ENCODE peak calls at places on chromosome 17, in four cellular contexts. One of them, this sample, is unnamed.

GRCh38 chr17:27396941-27397340 is 59.3 kb upstream of the KSR1 start:
- DNase-seq in K562: no peak
- DNase-seq in PC-3: peak; percentile 18
- DNase-seq in GM12878: no peak
- DNase-seq in this sample: no peak

GRCh38 chr17:75565066-75565465 is 22.5 kb upstream of the MYO15B start:
- DNase-seq in K562: no peak
- DNase-seq in PC-3: peak; percentile 96
- DNase-seq in GM12878: no peak
- DNase-seq in this sample: no peak

GRCh38 chr17:64401941-64402340 is 11.3 kb upstream of the PECAM1 start:
- DNase-seq in K562: no peak
- DNase-seq in PC-3: no peak
- DNase-seq in GM12878: no peak
- DNase-seq in this sample: no peak

GRCh38 chr17:65131244-65131643 is 5.9 kb upstream of the RGS9 start:
- DNase-seq in K562: no peak
- DNase-seq in PC-3: no peak
- DNase-seq in GM12878: no peak
- DNase-seq in this sample: no peak

GRCh38 chr17:8857919-8858318 is 9.6 kb downstream of the PIK3R6 start:
- DNase-seq in K562: no peak
- DNase-seq in PC-3: no peak
- DNase-seq in GM12878: peak; percentile 95
- DNase-seq in this sample: no peak

GRCh38 chr17:77456271-77456950 is 315.6 kb downstream of the SEC14L1 start:
- DNase-seq in K562: no peak
- DNase-seq in PC-3: no peak
- DNase-seq in GM12878: no peak
- DNase-seq in this sample: no peak

GRCh38 chr17:73969956-73970355 is 233.5 kb upstream of the RPL38 start:
- DNase-seq in K562: no peak
- DNase-seq in PC-3: no peak
- DNase-seq in GM12878: no peak
- DNase-seq in this sample: no peak

GRCh38 chr17:77440571-77440981 is 299.8 kb downstream of the SEC14L1 start:
- DNase-seq in K562: no peak
- DNase-seq in PC-3: no peak
- DNase-seq in GM12878: no peak
- DNase-seq in this sample: no peak

GRCh38 chr17:82245144-82246039 is 16.6 kb downstream of the SLC16A3 start:
- DNase-seq in K562: no peak
- DNase-seq in PC-3: no peak
- DNase-seq in GM12878: no peak
- DNase-seq in this sample: no peak

GRCh38 chr17:34556384-34556783 is 23.0 kb upstream of the TMEM132E start:
- DNase-seq in K562: peak; percentile 34
- DNase-seq in PC-3: peak; percentile 28
- DNase-seq in GM12878: no peak
- DNase-seq in this sample: no peak

GRCh38 chr17:63699638-63700527 is at the start of gene LIMD2:
- DNase-seq in K562: peak; percentile 62
- DNase-seq in PC-3: peak; percentile 25
- DNase-seq in GM12878: no peak
- DNase-seq in this sample: no peak

GRCh38 chr17:72539981-72540897 is 419.4 kb downstream of the SOX9 start:
- DNase-seq in K562: peak; percentile 60
- DNase-seq in PC-3: peak; percentile 90
- DNase-seq in GM12878: no peak
- DNase-seq in this sample: no peak

GRCh38 chr17:8362651-8363332 is 13.7 kb downstream of the KRABD2 start:
- DNase-seq in K562: no peak
- DNase-seq in PC-3: no peak
- DNase-seq in GM12878: no peak
- DNase-seq in this sample: no peak

GRCh38 chr17:16415031-16415924 is at the start of gene TRPV2:
- DNase-seq in K562: peak; percentile 76
- DNase-seq in PC-3: peak; percentile 49
- DNase-seq in GM12878: peak; percentile 60
- DNase-seq in this sample: no peak

GRCh38 chr17:41654908-41655607 is 30.7 kb upstream of the KRT17 start:
- DNase-seq in K562: no peak
- DNase-seq in PC-3: no peak
- DNase-seq in GM12878: no peak
- DNase-seq in this sample: no peak

GRCh38 chr17:4536742-4537411 is 18.3 kb downstream of the MYBBP1A start:
- DNase-seq in K562: no peak
- DNase-seq in PC-3: no peak
- DNase-seq in GM12878: no peak
- DNase-seq in this sample: no peak

GRCh38 chr17:75048396-75048933 is 1.4 kb downstream of the KCTD2 start:
- DNase-seq in K562: no peak
- DNase-seq in PC-3: peak; percentile 23
- DNase-seq in GM12878: no peak
- DNase-seq in this sample: no peak

GRCh38 chr17:16398270-16399267 is 16.8 kb upstream of the TRPV2 start:
- DNase-seq in K562: peak; percentile 83
- DNase-seq in PC-3: peak; percentile 75
- DNase-seq in GM12878: peak; percentile 35
- DNase-seq in this sample: no peak

GRCh38 chr17:56108811-56109284 is 44.4 kb upstream of the ANKFN1 start:
- DNase-seq in K562: no peak
- DNase-seq in PC-3: no peak
- DNase-seq in GM12878: peak; percentile 0
- DNase-seq in this sample: no peak

GRCh38 chr17:64037802-64038201 is 17.4 kb upstream of the ICAM2 start:
- DNase-seq in K562: peak; percentile 39
- DNase-seq in PC-3: no peak
- DNase-seq in GM12878: no peak
- DNase-seq in this sample: no peak

GRCh38 chr17:42408076-42408475 is 15.0 kb downstream of the CAVIN1 start:
- DNase-seq in K562: peak; percentile 62
- DNase-seq in PC-3: no peak
- DNase-seq in GM12878: no peak
- DNase-seq in this sample: no peak

GRCh38 chr17:28944862-28945741 is 6.2 kb downstream of the PHF12 start:
- DNase-seq in K562: no peak
- DNase-seq in PC-3: peak; percentile 29
- DNase-seq in GM12878: no peak
- DNase-seq in this sample: no peak

GRCh38 chr17:78707016-78707415 is 75.1 kb downstream of the CYTH1 start:
- DNase-seq in K562: no peak
- DNase-seq in PC-3: peak; percentile 33
- DNase-seq in GM12878: no peak
- DNase-seq in this sample: no peak

GRCh38 chr17:41625602-41626001 is 1.2 kb upstream of the KRT17 start:
- DNase-seq in K562: no peak
- DNase-seq in PC-3: peak; percentile 71
- DNase-seq in GM12878: no peak
- DNase-seq in this sample: no peak

GRCh38 chr17:78142113-78142861 is 3.9 kb upstream of the C17orf99 start:
- DNase-seq in K562: peak; percentile 49
- DNase-seq in PC-3: peak; percentile 100
- DNase-seq in GM12878: no peak
- DNase-seq in this sample: no peak

GRCh38 chr17:57401556-57402488 is 145.5 kb downstream of the MSI2 start:
- DNase-seq in K562: peak; percentile 50
- DNase-seq in PC-3: no peak
- DNase-seq in GM12878: no peak
- DNase-seq in this sample: no peak

GRCh38 chr17:62821213-62822079 is 13.3 kb upstream of the MARCHF10 start:
- DNase-seq in K562: no peak
- DNase-seq in PC-3: no peak
- DNase-seq in GM12878: no peak
- DNase-seq in this sample: no peak

GRCh38 chr17:5499790-5500189 is 13.4 kb downstream of the MIS12 start:
- DNase-seq in K562: no peak
- DNase-seq in PC-3: no peak
- DNase-seq in GM12878: no peak
- DNase-seq in this sample: no peak

GRCh38 chr17:69103557-69104233 is 38.0 kb downstream of the ABCA6 start:
- DNase-seq in K562: peak; percentile 94
- DNase-seq in PC-3: no peak
- DNase-seq in GM12878: no peak
- DNase-seq in this sample: no peak

GRCh38 chr17:78141437-78142112 is 4.6 kb upstream of the C17orf99 start:
- DNase-seq in K562: no peak
- DNase-seq in PC-3: peak; percentile 25
- DNase-seq in GM12878: no peak
- DNase-seq in this sample: no peak

DNA sequence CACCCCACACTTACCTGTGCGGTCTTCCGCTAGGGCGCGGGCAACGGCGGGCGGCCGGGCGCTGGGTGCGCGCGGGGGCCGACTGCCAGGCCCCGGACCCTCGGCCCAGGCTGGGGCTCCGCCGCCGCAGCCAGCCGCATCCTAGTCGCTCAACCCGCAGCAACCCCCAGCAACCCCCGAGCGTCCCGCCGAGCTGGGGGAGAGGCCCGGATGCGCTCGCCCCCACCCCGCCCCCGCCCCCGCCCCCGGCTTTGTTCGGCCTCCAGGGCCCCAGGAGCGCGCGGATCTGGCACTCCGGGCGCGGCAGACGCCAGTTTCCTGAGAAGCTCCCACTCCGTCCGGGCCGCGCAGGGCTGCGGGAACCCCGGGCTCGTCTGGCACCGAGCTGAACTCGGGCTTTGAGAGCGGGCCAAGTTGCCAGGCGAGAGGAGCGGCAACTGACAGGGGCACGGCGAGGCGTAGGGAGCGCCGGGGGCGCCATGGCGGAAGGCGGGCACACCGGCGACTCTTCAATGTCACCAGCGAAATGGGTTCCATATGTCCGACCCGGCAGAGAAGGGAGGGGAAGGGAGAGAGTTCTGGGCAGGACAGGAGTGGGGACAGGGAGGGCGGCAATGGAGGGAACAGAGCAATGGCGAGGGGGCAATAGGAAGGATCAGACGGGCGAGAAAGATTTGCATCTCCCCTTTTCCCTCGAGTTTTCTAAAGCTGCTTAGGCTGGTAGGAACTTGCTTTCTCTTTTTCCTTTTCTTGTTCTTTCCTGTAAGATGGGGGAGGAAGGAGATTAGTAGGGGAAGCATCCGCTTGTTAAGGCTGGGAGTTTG is 13.7 kb downstream of the HOXB4 start:
- DNase-seq in K562: no peak
- DNase-seq in PC-3: no peak
- DNase-seq in GM12878: no peak
- DNase-seq in this sample: no peak
- H3K4me3 ChIP-seq in K562: no peak overlapping the region
- H3K4me3 ChIP-seq in PC-3: no peak overlapping the region
- H3K4me3 ChIP-seq in GM12878: no peak overlapping the region
- H3K4me3 ChIP-seq in this sample: peak overlapping the region; percentile 60

GRCh38 chr17:50560931-50561750 is 626 bp downstream of the CACNA1G start:
- DNase-seq in K562: no peak
- DNase-seq in PC-3: no peak
- DNase-seq in GM12878: no peak
- DNase-seq in this sample: no peak

GRCh38 chr17:50561796-50562195 is 1.3 kb downstream of the CACNA1G start:
- DNase-seq in K562: no peak
- DNase-seq in PC-3: no peak
- DNase-seq in GM12878: no peak
- DNase-seq in this sample: no peak

GRCh38 chr17:50559674-50560184 is 786 bp upstream of the CACNA1G start:
- DNase-seq in K562: peak; percentile 78
- DNase-seq in PC-3: peak; percentile 35
- DNase-seq in GM12878: no peak
- DNase-seq in this sample: peak; percentile 66

GRCh38 chr17:50558955-50559614 is 1.4 kb upstream of the CACNA1G start:
- DNase-seq in K562: no peak
- DNase-seq in PC-3: no peak
- DNase-seq in GM12878: no peak
- DNase-seq in this sample: no peak

GRCh38 chr17:50560185-50560824 is at the start of gene CACNA1G:
- DNase-seq in K562: peak; percentile 91
- DNase-seq in PC-3: peak; percentile 88
- DNase-seq in GM12878: no peak
- DNase-seq in this sample: peak; percentile 59
- TF ChIP-seq EZH2 in K562: no peak
- TF ChIP-seq EZH2 in PC-3: no peak
- TF ChIP-seq EZH2 in GM12878: no peak
- TF ChIP-seq EZH2 in this sample: no peak

DNA sequence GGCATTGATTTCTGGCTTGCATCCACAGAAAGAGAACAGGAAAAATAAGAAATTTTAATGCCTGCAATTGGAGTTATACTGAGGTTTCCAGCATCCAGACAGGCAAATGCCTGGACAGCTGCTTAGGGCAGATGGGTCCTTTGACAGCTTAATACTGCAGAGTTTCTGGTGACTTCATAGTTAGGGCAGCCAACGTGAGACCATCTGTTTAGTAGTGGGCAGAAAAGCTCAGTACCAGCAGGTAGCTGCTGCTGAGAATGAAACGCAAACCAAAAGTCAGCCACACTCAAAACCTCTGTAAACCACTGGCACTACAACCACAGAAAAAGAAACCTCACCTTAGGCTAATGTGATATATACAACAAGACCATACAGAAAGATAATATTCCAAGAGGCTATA is 109.9 kb downstream of the CDK5R1 start:
- DNase-seq in K562: no peak
- DNase-seq in PC-3: no peak
- DNase-seq in GM12878: peak; percentile 62
- DNase-seq in this sample: no peak
- H3K4me3 ChIP-seq in K562: no peak overlapping the region
- H3K4me3 ChIP-seq in PC-3: no peak overlapping the region
- H3K4me3 ChIP-seq in GM12878: no peak overlapping the region
- H3K4me3 ChIP-seq in this sample: no peak overlapping the region

DNA sequence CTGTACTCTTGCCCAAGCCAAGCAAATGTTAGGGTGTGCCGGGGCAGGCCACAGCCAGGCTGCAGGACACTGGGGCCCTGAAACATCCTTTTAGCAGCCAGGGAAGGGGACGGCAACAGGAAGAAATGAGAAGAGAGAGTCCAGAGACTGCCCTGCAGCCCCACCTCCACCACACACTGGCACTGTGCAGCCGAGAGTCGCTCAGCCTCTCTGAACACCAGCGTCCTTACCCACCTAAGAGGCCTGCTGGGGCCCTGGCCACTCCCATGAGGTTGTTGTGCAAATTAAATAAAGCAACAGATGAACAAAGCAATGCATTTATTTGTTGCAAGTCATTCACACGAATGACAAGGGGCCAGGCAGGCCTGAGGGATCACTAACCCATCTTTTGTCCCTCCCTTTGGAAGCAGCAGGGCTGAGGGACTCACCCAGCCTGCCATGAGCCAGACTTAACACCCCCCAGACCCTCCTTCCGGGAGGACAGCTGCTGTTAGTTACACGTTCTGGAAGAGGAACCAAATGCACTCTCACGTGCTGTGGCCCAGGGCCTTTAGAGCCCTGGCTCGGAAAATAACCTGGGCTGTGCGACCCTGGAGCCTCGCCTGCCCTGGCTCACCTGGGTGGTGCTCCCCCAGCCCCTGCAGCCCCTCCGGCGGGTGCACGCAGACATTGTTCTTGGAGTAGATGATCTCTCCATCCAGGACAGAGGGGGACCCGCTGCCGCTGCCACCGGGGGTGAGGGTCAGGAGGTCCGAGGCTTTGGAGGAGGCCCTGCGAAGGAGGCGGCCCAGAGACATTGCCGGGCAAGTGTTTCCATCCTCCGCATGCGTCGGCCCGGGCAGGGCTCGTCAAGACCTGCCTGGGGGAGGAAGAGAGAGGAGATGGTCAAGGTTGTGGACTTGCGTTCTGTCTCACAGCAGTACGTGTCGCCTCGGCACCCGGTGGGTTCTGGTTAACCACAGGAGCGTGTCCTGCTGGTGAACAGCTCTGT is 22.6 kb downstream of the TBC1D16 start:
- DNase-seq in K562: no peak
- DNase-seq in PC-3: no peak
- DNase-seq in GM12878: no peak
- DNase-seq in this sample: no peak
- TF ChIP-seq EZH2 in K562: no peak
- TF ChIP-seq EZH2 in PC-3: no peak
- TF ChIP-seq EZH2 in GM12878: no peak
- TF ChIP-seq EZH2 in this sample: no peak

This sample was measured in SK-N-MC.